ENCODE peak calls at places on chromosomes 4 and X, in ten cellular contexts. O is stomach; L is HuH-7; H is left ventricle myocardium inferior; S is effector memory CD4-positive, alpha-beta T cell; I is Caki2; J is H54; Q is stimulated activated CD4-positive, alpha-beta T cell treated with anti-CD3 and anti-CD28 coated beads, Interleukin-12 subunit alpha, Interleukin-12 subunit beta, amount 100 ng/mL, for 48 hours; G is lower lobe of right lung; X is NCI-H1105 treated with DMSO at 0.1 percent for 48 hours. F is an unnamed sample.

GRCh38 chrX:9529223-9529622 is 64.4 kb downstream of the TBL1X start:
- DNase-seq in O (no peak), I (no peak), S (no peak), J (no peak), Q (no peak), L (no peak), X (no peak), H (no peak), G (no peak), F (no peak)

GRCh38 chr4:182273191-182273935 is 30.2 kb downstream of the TENM3 start:
- DNase-seq in L (no peak), X (no peak), I (no peak), G (no peak), H (no peak), J (no peak), Q (no peak), O (no peak), S (no peak), F (no peak)

GRCh38 chr4:108035691-108036090 is 46.0 kb downstream of the HADH start:
- DNase-seq in H (no peak), J (no peak), I (no peak), L (no peak), G (no peak), Q (no peak), X (no peak), O (no peak), S (no peak), F (no peak)

GRCh38 chr4:73731968-73732610 is 8.3 kb upstream of the CXCL8 start:
- DNase-seq in S (no peak), I (no peak), O (no peak), X (no peak), G (no peak), J (no peak), H (no peak), L (no peak), Q (no peak), F (no peak)

GRCh38 chr4:119666653-119667091 is 38.1 kb upstream of the PDE5A start:
- DNase-seq in G (no peak), O (no peak), J (no peak), L (no peak), S (no peak), I (no peak), H (no peak), X (no peak), Q (no peak), F (no peak)

GRCh38 chr4:87530868-87531267 is 1.7 kb upstream of the SPARCL1 start:
- DNase-seq in O (peak; percentile 30), L (no peak), X (peak; percentile 53), I (no peak), H (peak; percentile 67), Q (no peak), G (no peak), S (no peak), J (no peak), F (no peak)

GRCh38 chrX:100649550-100650356 is 5.8 kb downstream of the SRPX2 start:
- DNase-seq in G (peak; percentile 45), O (no peak), I (no peak), J (no peak), X (no peak), S (no peak), Q (no peak), H (peak; percentile 60), L (peak; percentile 50), F (peak; percentile 90)

GRCh38 chr4:88478247-88478646 is 21.3 kb downstream of the HERC5 start:
- DNase-seq in I (no peak), L (no peak), Q (no peak), H (no peak), X (no peak), J (no peak), O (no peak), G (no peak), S (no peak), F (peak; percentile 43)

GRCh38 chr4:184472540-184473264 is 1.6 kb downstream of the IRF2 start:
- DNase-seq in O (peak; percentile 92), L (no peak), J (peak; percentile 42), I (peak; percentile 87), X (peak; percentile 38), G (peak; percentile 91), H (peak; percentile 84), Q (no peak), S (peak; percentile 44), F (peak; percentile 71)

GRCh38 chr4:24328300-24328699 is 256.1 kb downstream of the DHX15 start:
- DNase-seq in I (no peak), Q (no peak), H (no peak), J (no peak), L (no peak), X (no peak), S (no peak), G (no peak), O (no peak), F (no peak)

GRCh38 chrX:65948103-65948502 is 91.8 kb downstream of the VSIG4 start:
- DNase-seq in G (no peak), X (no peak), H (no peak), J (no peak), S (no peak), L (no peak), O (no peak), I (no peak), Q (no peak), F (no peak)

GRCh38 chr4:156581693-156582092 is 389.9 kb downstream of the PDGFC start:
- DNase-seq in G (no peak), O (no peak), J (no peak), I (no peak), Q (no peak), L (no peak), H (no peak), X (peak; percentile 54), S (no peak), F (no peak)

GRCh38 chr4:75715105-75715799 is 9.1 kb upstream of the USO1 start:
- DNase-seq in G (no peak), J (no peak), L (no peak), X (no peak), I (no peak), H (no peak), S (no peak), O (no peak), Q (no peak), F (no peak)

GRCh38 chr4:150033937-150034336 is 44.3 kb upstream of the DCLK2 start:
- DNase-seq in X (peak; percentile 52), S (no peak), I (peak; percentile 85), H (no peak), Q (no peak), O (peak; percentile 36), J (no peak), G (no peak), L (no peak), F (no peak)

F was measured in HepG2.